ENCODE peak calls at places on chromosomes 6 and 20, in seven cellular contexts. V is HepG2, J is HCT116, A is H1, R is SK-N-SH, O is K562, N is GM12878. U is an unnamed sample.
A peak's percentile ranks its signal among the peaks of the same experiment; 100 is the strongest.

GRCh38 chr6:34984416-34984815 is 95.4 kb downstream of the ANKS1A start:
- DNase-seq in J (no peak), V (no peak), O (no peak), N (no peak), R (no peak), A (no peak), U (no peak)

GRCh38 chr6:30364591-30364990 is 19.6 kb downstream of the RPP21 start:
- DNase-seq in J (no peak), V (peak; percentile 17), A (no peak), N (no peak), R (no peak), O (no peak), U (no peak)

GRCh38 chr6:106692112-106692822 is 62.9 kb downstream of the QRSL1 start:
- DNase-seq in A (peak; percentile 50), O (no peak), V (no peak), N (no peak), J (no peak), R (no peak), U (peak; percentile 51)

GRCh38 chr6:89289710-89290109 is 25.4 kb downstream of the GABRR2 start:
- DNase-seq in A (no peak), N (no peak), V (no peak), R (no peak), J (no peak), O (no peak), U (no peak)

GRCh38 chr6:7201732-7202541 is 94.2 kb downstream of the RREB1 start:
- DNase-seq in N (peak; percentile 82), V (no peak), O (peak; percentile 94), A (no peak), J (no peak), R (no peak), U (peak; percentile 18)

GRCh38 chr20:42074944-42075343 is 456.8 kb upstream of the CHD6 start:
- DNase-seq in J (no peak), R (no peak), A (no peak), N (no peak), O (no peak), V (no peak), U (peak; percentile 38)

GRCh38 chr6:7204726-7205125 is 97.0 kb downstream of the RREB1 start:
- DNase-seq in O (no peak), V (no peak), J (no peak), N (no peak), R (no peak), A (no peak), U (no peak)

GRCh38 chr6:129638055-129639019 is 71.6 kb downstream of the ARHGAP18 start:
- DNase-seq in V (peak; percentile 85), A (no peak), J (no peak), R (no peak), O (no peak), N (no peak), U (no peak)

GRCh38 chr6:41073968-41074691 is 1.4 kb downstream of the NFYA start:
- DNase-seq in N (no peak), A (no peak), V (no peak), R (no peak), O (peak; percentile 55), J (no peak), U (no peak)

GRCh38 chr20:41747226-41747625 is 129.0 kb upstream of the CHD6 start:
- DNase-seq in R (no peak), A (no peak), J (no peak), N (no peak), V (no peak), O (no peak), U (no peak)

GRCh38 chr20:634526-634925 is 18.5 kb downstream of the SRXN1 start:
- DNase-seq in A (no peak), J (no peak), N (no peak), V (no peak), R (peak; percentile 37), O (no peak), U (no peak)

GRCh38 chr6:145276746-145277145 is 458.6 kb downstream of the EPM2A start:
- DNase-seq in O (no peak), V (no peak), J (no peak), R (no peak), N (no peak), A (no peak), U (no peak)

GRCh38 chr6:36196049-36196879 is at the start of gene BRPF3:
- DNase-seq in J (no peak), A (no peak), O (peak; percentile 83), R (peak; percentile 94), N (no peak), V (peak; percentile 73), U (peak; percentile 85)

GRCh38 chr20:38342716-38343106 is 3.6 kb upstream of the LBP start:
- DNase-seq in J (no peak), A (no peak), R (no peak), O (peak; percentile 49), V (no peak), N (no peak), U (no peak)

GRCh38 chr20:38345643-38346042 is 639 bp upstream of the LBP start:
- DNase-seq in O (no peak), A (no peak), N (no peak), R (no peak), J (no peak), V (peak; percentile 50), U (peak; percentile 24)

GRCh38 chr20:38342196-38342595 is 4.1 kb upstream of the LBP start:
- DNase-seq in V (no peak), O (no peak), R (no peak), N (no peak), J (no peak), A (peak; percentile 62), U (no peak)

GRCh38 chr20:38343798-38344701 is 2.2 kb upstream of the LBP start:
- DNase-seq in N (no peak), J (no peak), A (no peak), V (no peak), R (no peak), O (no peak), U (no peak)

DNA sequence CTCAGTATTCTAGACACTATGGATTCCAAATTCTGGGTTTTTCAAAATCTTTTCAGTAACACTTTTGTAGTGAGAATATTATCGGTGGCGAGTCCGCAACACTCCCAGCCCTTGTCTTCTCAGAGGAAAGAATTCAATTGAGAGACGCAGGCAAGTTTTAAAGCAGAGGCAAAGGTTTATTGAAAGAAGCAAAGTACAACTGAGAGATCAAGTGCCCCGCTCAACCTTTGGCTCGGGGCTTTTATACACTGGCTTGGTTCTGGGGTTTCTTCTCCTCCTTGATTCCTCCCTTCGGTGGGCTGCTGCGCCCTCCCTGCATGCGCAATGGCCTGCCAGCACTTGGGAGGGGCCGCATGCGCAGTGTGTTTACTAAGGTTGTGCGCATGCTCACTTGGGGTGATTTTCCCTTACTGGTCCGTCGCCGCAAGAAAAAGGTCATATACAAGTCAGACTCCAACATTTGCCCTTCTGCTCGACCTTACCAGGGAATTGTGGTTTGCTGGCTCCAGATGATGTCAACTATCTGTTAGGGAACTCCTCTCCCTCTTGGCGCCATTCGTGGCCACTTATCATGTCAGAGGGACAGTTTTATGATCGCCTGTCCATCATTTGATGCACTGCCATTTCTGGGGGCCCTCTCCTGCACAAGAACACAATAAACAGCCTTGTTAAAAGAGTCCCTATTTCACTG is 3.0 kb upstream of the LBP start:
- DNase-seq in N (no peak), V (peak; percentile 84), A (no peak), J (no peak), R (no peak), O (peak; percentile 85), U (no peak)
- TF ChIP-seq JUND in N (no peak), V (no peak), A (no peak), J (no peak), R (no peak), O (peak; percentile 13), U (no peak)

DNA sequence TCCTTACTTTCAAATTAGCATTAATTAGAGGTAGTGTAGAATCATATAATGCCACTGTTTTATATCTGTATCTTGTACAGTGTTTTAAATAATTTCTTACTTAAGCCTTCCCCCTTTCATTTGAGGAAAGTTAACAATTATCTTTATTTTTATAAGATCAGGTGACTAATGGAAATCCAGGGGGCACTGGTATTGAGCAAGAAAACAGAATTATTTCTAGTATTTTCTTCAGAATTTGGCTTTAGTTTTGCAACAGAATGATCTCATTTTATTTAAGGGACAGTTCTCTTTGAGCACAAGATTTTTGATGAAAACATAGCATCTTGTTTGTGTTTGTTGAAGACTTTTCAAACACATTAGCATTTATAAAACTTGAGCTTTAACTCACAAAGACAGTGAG is 55.9 kb downstream of the RNF217 start:
- DNase-seq in J (no peak), V (no peak), O (no peak), N (no peak), R (no peak), A (no peak), U (no peak)
- TF ChIP-seq JUND in J (no peak), V (no peak), O (no peak), N (no peak), R (no peak), A (no peak), U (no peak)

GRCh38 chr20:50931048-50931305 is 260 bp downstream of the ADNP start:
- DNase-seq in V (no peak), R (no peak), N (no peak), O (no peak), A (no peak), J (no peak), U (no peak)

GRCh38 chr20:50931306-50932015 is at the start of gene ADNP:
- DNase-seq in O (peak; percentile 95), R (peak; percentile 91), A (peak; percentile 83), N (peak; percentile 66), V (peak; percentile 88), J (peak; percentile 88), U (peak; percentile 95)

GRCh38 chr20:50930139-50931047 is 844 bp downstream of the ADNP start:
- DNase-seq in O (peak; percentile 19), A (no peak), J (no peak), R (peak; percentile 47), V (no peak), N (no peak), U (peak; percentile 30)

GRCh38 chr20:50932881-50933280 is 1.6 kb upstream of the ADNP start:
- DNase-seq in O (no peak), R (no peak), A (no peak), N (no peak), J (no peak), V (no peak), U (no peak)

GRCh38 chr20:50932016-50932338 is 740 bp upstream of the ADNP start:
- DNase-seq in V (no peak), R (no peak), O (no peak), N (no peak), A (no peak), J (no peak), U (no peak)
- TF ChIP-seq JUND in V (no peak), R (no peak), O (no peak), N (no peak), A (no peak), J (no peak), U (no peak)

DNA sequence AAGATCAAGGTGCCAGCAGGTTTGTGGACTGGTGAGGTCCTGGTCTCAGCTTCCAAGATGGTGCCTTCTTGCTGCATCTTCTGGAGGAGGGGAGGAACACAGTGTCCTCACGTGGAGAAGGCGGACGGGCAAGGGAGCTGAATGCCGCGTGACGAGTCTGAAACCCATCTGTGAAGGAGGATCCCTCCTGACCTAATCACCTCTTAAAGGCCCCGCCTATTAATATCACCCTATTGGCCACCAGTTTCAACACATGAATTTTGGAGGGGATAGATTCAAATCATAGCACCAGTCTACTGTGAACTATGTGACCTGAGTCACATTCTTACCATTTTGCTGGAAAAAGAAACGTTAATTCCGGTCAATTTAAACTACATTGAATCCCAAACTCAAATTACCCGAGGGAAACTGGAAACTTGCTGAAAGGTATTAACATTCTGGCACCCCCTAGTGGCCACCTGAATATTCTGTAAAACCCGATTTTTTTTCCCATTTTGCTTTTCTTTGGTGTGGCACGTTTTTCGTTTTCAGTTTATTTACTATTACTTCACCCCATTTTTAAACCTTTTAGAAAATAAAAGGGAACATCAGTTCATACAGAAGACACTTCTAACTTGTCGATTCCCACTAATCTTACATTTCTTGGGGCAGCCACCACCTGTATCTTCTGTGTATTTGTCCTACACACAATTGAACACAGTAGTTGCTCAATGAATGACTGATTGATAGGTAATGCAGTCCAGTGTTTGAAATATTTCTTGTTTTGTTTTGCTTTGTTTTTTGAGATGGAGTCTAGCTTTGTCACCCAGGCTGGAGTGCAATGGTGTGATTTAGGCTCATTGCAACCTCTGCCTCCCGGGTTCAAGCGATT is 17.9 kb upstream of the CCDC170 start:
- DNase-seq in R (peak; percentile 56), A (peak; percentile 29), O (peak; percentile 70), N (no peak), V (peak; percentile 57), J (peak; percentile 23), U (peak; percentile 44)
- TF ChIP-seq JUND in R (no peak), A (no peak), O (no peak), N (no peak), V (no peak), J (no peak), U (no peak)

U was measured in T47D.